ENCODE peak calls at places on chromosomes 3 and 15, in seven cellular contexts. W is heart left ventricle, G is left ventricle myocardium inferior, A is neuronal stem cell, Y is lower lobe of right lung, R is right cardiac atrium, J is mesenchymal stem cell. V is an unnamed sample.
A peak's percentile ranks its signal among the peaks of the same experiment; 100 is the strongest.

GRCh38 chr3:134795776-134796312 is 784 bp downstream of the EPHB1 start:
- DNase-seq in A (peak; percentile 40), R (no peak), G (no peak), W (no peak), J (peak; percentile 23), Y (no peak), V (peak; percentile 71)

GRCh38 chr15:40873625-40874561 is at the start of gene RHOV:
- DNase-seq in Y (peak; percentile 80), W (peak; percentile 75), R (peak; percentile 82), J (peak; percentile 56), G (peak; percentile 38), A (peak; percentile 48), V (peak; percentile 69)

GRCh38 chr3:169923189-169923588 is 11.8 kb downstream of the SAMD7 start:
- DNase-seq in Y (no peak), G (peak; percentile 80), W (peak; percentile 74), R (peak; percentile 90), J (no peak), A (no peak), V (no peak)

GRCh38 chr15:79916424-79916823 is 19.6 kb upstream of the MTHFS start:
- DNase-seq in W (no peak), G (no peak), J (no peak), Y (no peak), R (no peak), A (no peak), V (no peak)

GRCh38 chr15:80484312-80484981 is 80.3 kb downstream of the ARNT2 start:
- DNase-seq in A (no peak), J (no peak), W (no peak), Y (no peak), G (no peak), R (no peak), V (no peak)

GRCh38 chr3:50100956-50101845 is 12.5 kb downstream of the RBM5 start:
- DNase-seq in G (no peak), J (no peak), W (no peak), A (no peak), Y (no peak), R (no peak), V (peak; percentile 69)

GRCh38 chr15:60389261-60390077 is 8.3 kb downstream of the ANXA2 start:
- DNase-seq in Y (no peak), J (peak; percentile 46), R (no peak), W (no peak), G (no peak), A (no peak), V (peak; percentile 45)

GRCh38 chr3:14758297-14758696 is 60.5 kb upstream of the FGD5 start:
- DNase-seq in J (no peak), G (no peak), Y (no peak), W (no peak), R (no peak), A (no peak), V (no peak)

GRCh38 chr3:65666426-65667091 is 372.2 kb downstream of the MAGI1 start:
- DNase-seq in R (no peak), J (no peak), Y (no peak), G (no peak), A (no peak), W (no peak), V (peak; percentile 30)

GRCh38 chr3:184965639-184966430 is 153.9 kb downstream of the VPS8 start:
- DNase-seq in R (no peak), Y (no peak), W (no peak), G (no peak), A (no peak), J (no peak), V (no peak)

GRCh38 chr15:65305144-65305758 is 774 bp downstream of the RNU5B-1 start:
- DNase-seq in W (no peak), R (no peak), J (peak; percentile 99), Y (no peak), A (no peak), G (no peak), V (no peak)

GRCh38 chr15:93246266-93247242 is 157.5 kb upstream of the RGMA start:
- DNase-seq in W (no peak), G (no peak), J (no peak), A (no peak), Y (no peak), R (peak; percentile 50), V (no peak)

GRCh38 chr3:149611149-149611548 is 46.7 kb downstream of the WWTR1 start:
- DNase-seq in W (no peak), G (no peak), Y (no peak), R (no peak), J (no peak), A (no peak), V (no peak)

GRCh38 chr3:32200490-32200889 is 38.0 kb upstream of the CMTM8 start:
- DNase-seq in W (peak; percentile 77), R (peak; percentile 86), Y (no peak), G (peak; percentile 77), A (no peak), J (no peak), V (no peak)

GRCh38 chr3:23170306-23170705 is 32.8 kb upstream of the UBE2E2 start:
- DNase-seq in R (no peak), W (no peak), Y (no peak), A (no peak), G (no peak), J (no peak), V (peak; percentile 14)

GRCh38 chr15:29233566-29233965 is 36.1 kb downstream of the NSMCE3 start:
- DNase-seq in R (no peak), J (no peak), Y (no peak), G (no peak), A (no peak), W (no peak), V (peak; percentile 22)

DNA sequence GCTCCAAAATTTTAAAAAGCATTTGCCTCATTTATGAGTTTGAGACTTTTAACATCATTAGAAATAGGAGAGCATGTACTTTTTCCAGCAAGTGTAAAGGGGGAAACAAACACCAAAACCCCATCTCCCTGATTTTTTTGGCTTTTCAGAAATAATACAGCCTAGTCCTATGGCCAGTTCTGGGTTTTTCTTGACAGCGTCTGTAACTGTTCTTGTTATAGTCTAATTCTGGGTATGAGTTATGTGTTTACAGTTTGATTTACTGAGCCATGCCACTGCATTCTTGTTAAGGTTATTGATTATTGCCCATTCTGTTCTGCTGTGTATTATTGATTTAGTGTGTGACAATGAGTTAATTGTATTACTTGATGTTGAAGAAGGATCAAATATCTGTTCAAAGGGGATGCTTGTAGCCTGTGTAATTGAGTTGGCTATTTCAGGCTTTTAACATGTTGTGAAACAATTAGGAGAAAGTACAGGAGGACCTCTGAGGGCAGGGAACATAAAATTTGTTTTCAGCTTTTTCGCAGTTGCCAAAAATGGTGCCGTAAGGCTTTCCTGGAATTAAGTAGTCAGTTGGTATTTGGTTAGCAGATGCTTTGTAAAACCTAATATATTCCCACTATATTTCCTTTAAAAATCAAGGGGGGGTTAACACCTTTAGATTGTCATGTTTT is 46.1 kb downstream of the MBNL1 start:
- DNase-seq in R (no peak), G (no peak), A (no peak), Y (no peak), J (no peak), W (no peak), V (no peak)
- H3K4me1 ChIP-seq in R (peaks cover 6% of the 10 kb centered on the region), G (peaks cover 79% of the 10 kb centered on the region), A (peaks cover 11% of the 10 kb centered on the region), Y (peaks cover 63% of the 10 kb centered on the region), J (no peaks in the 10 kb centered on the region), W (peaks cover 85% of the 10 kb centered on the region), V (peaks cover 61% of the 10 kb centered on the region)

DNA sequence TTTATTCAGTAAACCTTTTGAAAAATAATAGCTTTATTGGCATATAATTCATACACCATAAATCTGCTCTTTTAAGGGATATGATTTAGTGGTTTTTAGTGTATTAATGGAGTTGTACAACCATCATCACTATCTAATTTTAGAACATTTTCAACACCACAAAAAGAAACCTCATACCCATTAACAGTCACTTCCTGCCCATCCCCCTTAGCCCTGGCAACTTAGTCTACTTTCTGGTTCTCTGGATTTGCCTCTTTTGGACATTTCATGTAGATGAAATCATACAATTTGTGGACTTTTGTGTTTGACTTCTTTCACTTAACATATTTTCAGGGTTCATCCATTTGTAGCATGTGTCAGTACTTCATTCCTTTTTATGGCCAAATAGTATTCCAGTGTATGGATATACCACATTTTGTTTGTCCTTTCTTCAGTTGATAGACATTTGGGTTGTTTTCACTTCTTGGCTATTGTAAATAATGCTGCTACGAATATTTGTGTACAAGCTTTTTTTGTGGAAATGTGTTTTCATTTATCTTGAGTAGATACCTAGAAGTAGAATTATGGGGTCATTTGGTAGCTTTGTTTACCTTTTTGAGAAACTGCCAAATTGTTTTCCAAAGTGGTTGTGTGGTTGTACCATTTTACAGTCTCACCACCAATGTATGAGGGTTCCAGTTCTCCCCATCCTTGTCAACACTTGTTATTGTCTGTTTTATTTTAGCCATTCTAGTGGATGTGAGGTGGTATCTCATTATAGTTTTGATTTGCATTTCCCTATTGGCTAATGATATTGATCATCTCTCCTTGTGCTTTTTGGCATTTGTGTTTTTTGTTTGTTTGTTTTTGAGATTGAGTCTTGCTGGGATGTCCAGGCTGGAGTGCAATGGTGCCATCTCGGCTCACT is 45.8 kb downstream of the SMAD3 start:
- DNase-seq in A (no peak), Y (no peak), J (peak; percentile 61), W (no peak), G (no peak), R (no peak), V (peak; percentile 52)
- H3K4me1 ChIP-seq in A (peaks cover 4% of the 10 kb centered on the region), Y (peaks cover 64% of the 10 kb centered on the region), J (peaks cover 36% of the 10 kb centered on the region), W (peaks cover 82% of the 10 kb centered on the region), G (peaks cover 67% of the 10 kb centered on the region), R (peaks cover 33% of the 10 kb centered on the region), V (peaks cover 57% of the 10 kb centered on the region)

GRCh38 chr3:136731274-136731884 is 20.8 kb downstream of the STAG1 start:
- DNase-seq in R (no peak), Y (no peak), A (no peak), W (no peak), G (no peak), J (no peak), V (no peak)
- H3K4me1 ChIP-seq in R (peaks cover 5% of the 10 kb centered on the region), Y (peaks cover 54% of the 10 kb centered on the region), A (peaks cover 7% of the 10 kb centered on the region), W (peaks cover 60% of the 10 kb centered on the region), G (peaks cover 70% of the 10 kb centered on the region), J (no peaks in the 10 kb centered on the region), V (peaks cover 18% of the 10 kb centered on the region)

DNA sequence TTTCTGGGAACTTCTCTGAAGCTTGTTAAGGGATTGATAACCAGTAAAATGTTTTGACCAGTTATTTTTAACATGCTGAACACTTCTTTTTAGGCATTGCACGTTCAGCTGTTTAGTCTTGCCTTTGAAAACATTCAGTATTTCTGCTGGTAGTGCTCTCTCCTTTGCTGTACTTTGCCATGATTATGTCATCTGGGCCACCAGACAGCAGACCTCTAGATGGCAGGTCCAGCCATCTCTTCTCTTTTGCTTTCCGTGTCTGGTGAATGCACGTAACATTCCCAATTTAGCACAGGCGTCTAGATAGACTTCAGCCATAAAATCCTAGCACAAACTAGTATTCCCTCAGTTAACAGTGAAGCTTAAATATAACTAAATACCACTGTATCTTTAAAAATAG is 57.8 kb downstream of the RAB7A start:
- DNase-seq in J (no peak), G (no peak), Y (no peak), W (no peak), R (no peak), A (no peak), V (no peak)
- H3K4me1 ChIP-seq in J (peaks cover 28% of the 10 kb centered on the region), G (peaks cover 100% of the 10 kb centered on the region), Y (peaks cover 92% of the 10 kb centered on the region), W (peaks cover 87% of the 10 kb centered on the region), R (peaks cover 31% of the 10 kb centered on the region), A (no peaks in the 10 kb centered on the region), V (peaks cover 32% of the 10 kb centered on the region)